ENCODE peak calls at places on chromosomes 3 and 15, in eight cellular contexts. One of them, this sample, is unnamed.

GRCh38 chr15:22930782-22931484 is 49.2 kb downstream of the CYFIP1 start:
- DNase-seq in right atrium auricular region: no peak
- DNase-seq in kidney: no peak
- DNase-seq in progenitor cell of endocrine pancreas: no peak
- DNase-seq in SK-N-DZ: no peak
- DNase-seq in stimulated activated CD4-positive, alpha-beta T cell treated with anti-CD3 and anti-CD28 coated beads, Interleukin-2, amount 100 ng/mL, for 48 hours: no peak
- DNase-seq in substantia nigra: no peak
- DNase-seq in body of pancreas: peak; percentile 85
- DNase-seq in this sample: no peak

GRCh38 chr15:40008061-40008460 is 30.9 kb downstream of the SRP14 start:
- DNase-seq in right atrium auricular region: no peak
- DNase-seq in kidney: no peak
- DNase-seq in progenitor cell of endocrine pancreas: no peak
- DNase-seq in SK-N-DZ: no peak
- DNase-seq in stimulated activated CD4-positive, alpha-beta T cell treated with anti-CD3 and anti-CD28 coated beads, Interleukin-2, amount 100 ng/mL, for 48 hours: no peak
- DNase-seq in substantia nigra: no peak
- DNase-seq in body of pancreas: no peak
- DNase-seq in this sample: no peak

GRCh38 chr3:67564008-67564407 is 90.4 kb downstream of the SUCLG2 start:
- DNase-seq in right atrium auricular region: no peak
- DNase-seq in kidney: no peak
- DNase-seq in progenitor cell of endocrine pancreas: no peak
- DNase-seq in SK-N-DZ: no peak
- DNase-seq in stimulated activated CD4-positive, alpha-beta T cell treated with anti-CD3 and anti-CD28 coated beads, Interleukin-2, amount 100 ng/mL, for 48 hours: no peak
- DNase-seq in substantia nigra: no peak
- DNase-seq in body of pancreas: no peak
- DNase-seq in this sample: no peak

GRCh38 chr15:58329781-58330467 is 101.9 kb upstream of the LIPC start:
- DNase-seq in right atrium auricular region: no peak
- DNase-seq in kidney: peak; percentile 72
- DNase-seq in progenitor cell of endocrine pancreas: peak; percentile 23
- DNase-seq in SK-N-DZ: no peak
- DNase-seq in stimulated activated CD4-positive, alpha-beta T cell treated with anti-CD3 and anti-CD28 coated beads, Interleukin-2, amount 100 ng/mL, for 48 hours: no peak
- DNase-seq in substantia nigra: no peak
- DNase-seq in body of pancreas: peak; percentile 49
- DNase-seq in this sample: no peak

GRCh38 chr3:100256724-100257123 is 4.1 kb upstream of the TBC1D23 start:
- DNase-seq in right atrium auricular region: no peak
- DNase-seq in kidney: no peak
- DNase-seq in progenitor cell of endocrine pancreas: no peak
- DNase-seq in SK-N-DZ: peak; percentile 23
- DNase-seq in stimulated activated CD4-positive, alpha-beta T cell treated with anti-CD3 and anti-CD28 coated beads, Interleukin-2, amount 100 ng/mL, for 48 hours: no peak
- DNase-seq in substantia nigra: no peak
- DNase-seq in body of pancreas: no peak
- DNase-seq in this sample: no peak

GRCh38 chr15:70723124-70723427 is 40.3 kb downstream of the UACA start:
- DNase-seq in right atrium auricular region: no peak
- DNase-seq in kidney: no peak
- DNase-seq in progenitor cell of endocrine pancreas: no peak
- DNase-seq in SK-N-DZ: no peak
- DNase-seq in stimulated activated CD4-positive, alpha-beta T cell treated with anti-CD3 and anti-CD28 coated beads, Interleukin-2, amount 100 ng/mL, for 48 hours: no peak
- DNase-seq in substantia nigra: no peak
- DNase-seq in body of pancreas: no peak
- DNase-seq in this sample: no peak

GRCh38 chr3:53753518-53754183 is 92.6 kb downstream of the CHDH start:
- DNase-seq in right atrium auricular region: no peak
- DNase-seq in kidney: no peak
- DNase-seq in progenitor cell of endocrine pancreas: no peak
- DNase-seq in SK-N-DZ: no peak
- DNase-seq in stimulated activated CD4-positive, alpha-beta T cell treated with anti-CD3 and anti-CD28 coated beads, Interleukin-2, amount 100 ng/mL, for 48 hours: no peak
- DNase-seq in substantia nigra: no peak
- DNase-seq in body of pancreas: no peak
- DNase-seq in this sample: no peak

GRCh38 chr15:71730277-71731144 is 79.8 kb upstream of the NR2E3 start:
- DNase-seq in right atrium auricular region: no peak
- DNase-seq in kidney: no peak
- DNase-seq in progenitor cell of endocrine pancreas: no peak
- DNase-seq in SK-N-DZ: peak; percentile 48
- DNase-seq in stimulated activated CD4-positive, alpha-beta T cell treated with anti-CD3 and anti-CD28 coated beads, Interleukin-2, amount 100 ng/mL, for 48 hours: peak; percentile 31
- DNase-seq in substantia nigra: peak; percentile 27
- DNase-seq in body of pancreas: peak; percentile 38
- DNase-seq in this sample: peak; percentile 22

GRCh38 chr15:45291822-45292582 is 40.0 kb downstream of the SLC28A2 start:
- DNase-seq in right atrium auricular region: no peak
- DNase-seq in kidney: no peak
- DNase-seq in progenitor cell of endocrine pancreas: no peak
- DNase-seq in SK-N-DZ: no peak
- DNase-seq in stimulated activated CD4-positive, alpha-beta T cell treated with anti-CD3 and anti-CD28 coated beads, Interleukin-2, amount 100 ng/mL, for 48 hours: no peak
- DNase-seq in substantia nigra: no peak
- DNase-seq in body of pancreas: no peak
- DNase-seq in this sample: no peak

GRCh38 chr3:118501152-118501551 is 533.5 kb downstream of the IGSF11 start:
- DNase-seq in right atrium auricular region: no peak
- DNase-seq in kidney: no peak
- DNase-seq in progenitor cell of endocrine pancreas: no peak
- DNase-seq in SK-N-DZ: peak; percentile 63
- DNase-seq in stimulated activated CD4-positive, alpha-beta T cell treated with anti-CD3 and anti-CD28 coated beads, Interleukin-2, amount 100 ng/mL, for 48 hours: no peak
- DNase-seq in substantia nigra: peak; percentile 49
- DNase-seq in body of pancreas: peak; percentile 22
- DNase-seq in this sample: peak; percentile 27

GRCh38 chr3:183038221-183038620 is 57.9 kb upstream of the DCUN1D1 start:
- DNase-seq in right atrium auricular region: no peak
- DNase-seq in kidney: no peak
- DNase-seq in progenitor cell of endocrine pancreas: no peak
- DNase-seq in SK-N-DZ: no peak
- DNase-seq in stimulated activated CD4-positive, alpha-beta T cell treated with anti-CD3 and anti-CD28 coated beads, Interleukin-2, amount 100 ng/mL, for 48 hours: no peak
- DNase-seq in substantia nigra: no peak
- DNase-seq in body of pancreas: no peak
- DNase-seq in this sample: no peak

GRCh38 chr3:165653130-165653778 is 184.0 kb downstream of the BCHE start:
- DNase-seq in right atrium auricular region: no peak
- DNase-seq in kidney: no peak
- DNase-seq in progenitor cell of endocrine pancreas: no peak
- DNase-seq in SK-N-DZ: no peak
- DNase-seq in stimulated activated CD4-positive, alpha-beta T cell treated with anti-CD3 and anti-CD28 coated beads, Interleukin-2, amount 100 ng/mL, for 48 hours: no peak
- DNase-seq in substantia nigra: no peak
- DNase-seq in body of pancreas: no peak
- DNase-seq in this sample: no peak